ENCODE peak calls at places on chromosomes 12 and 14, in four cellular contexts. I is activated gamma-delta T cell; M is heart right ventricle; J is CD8-positive, alpha-beta memory T cell. Q is an unnamed sample.

GRCh38 chr14:31718985-31719384 is 157.8 kb downstream of the NUBPL start:
- DNase-seq in M (no peak), I (no peak), J (no peak), Q (no peak)

GRCh38 chr14:87017335-87017734 is 975.6 kb downstream of the GALC start:
- DNase-seq in J (no peak), M (no peak), I (no peak), Q (no peak)

GRCh38 chr12:40735551-40736230 is 43.5 kb downstream of the CNTN1 start:
- DNase-seq in M (no peak), I (no peak), J (no peak), Q (no peak)

GRCh38 chr12:95637471-95638155 is 86.3 kb upstream of the USP44 start:
- DNase-seq in J (no peak), I (no peak), M (no peak), Q (no peak)

GRCh38 chr12:48349471-48349870 is 1.2 kb downstream of the ZNF641 start:
- DNase-seq in I (no peak), M (peak; percentile 58), J (no peak), Q (no peak)

GRCh38 chr12:100675432-100675831 is 101.9 kb downstream of the GAS2L3 start:
- DNase-seq in J (no peak), I (no peak), M (no peak), Q (no peak)

GRCh38 chr14:29652586-29652985 is 275.1 kb downstream of the PRKD1 start:
- DNase-seq in I (no peak), J (no peak), M (no peak), Q (no peak)

GRCh38 chr12:88391556-88391955 is 188.7 kb downstream of the KITLG start:
- DNase-seq in M (no peak), J (no peak), I (no peak), Q (no peak)

GRCh38 chr12:88691811-88692210 is 111.5 kb upstream of the KITLG start:
- DNase-seq in I (no peak), J (no peak), M (no peak), Q (no peak)

GRCh38 chr14:104864267-104865068 is 600 bp upstream of the CEP170B start:
- DNase-seq in I (no peak), M (peak; percentile 23), J (no peak), Q (peak; percentile 67)

GRCh38 chr14:74988131-74988530 is 14.6 kb upstream of the EIF2B2 start:
- DNase-seq in I (no peak), M (no peak), J (no peak), Q (no peak)

GRCh38 chr12:3311491-3312103 is 179.4 kb upstream of the PRMT8 start:
- DNase-seq in J (no peak), M (no peak), I (no peak), Q (no peak)

GRCh38 chr14:52473557-52473956 is 78.7 kb downstream of the TXNDC16 start:
- DNase-seq in M (no peak), J (no peak), I (no peak), Q (no peak)

GRCh38 chr12:53048033-53048779 is 1.7 kb upstream of the TNS2 start:
- DNase-seq in M (peak; percentile 80), I (no peak), J (no peak), Q (peak; percentile 63)

GRCh38 chr12:62971769-62972525 is 37.0 kb upstream of the PPM1H start:
- DNase-seq in M (no peak), J (no peak), I (no peak), Q (no peak)

GRCh38 chr12:71999795-72000194 is 61.1 kb downstream of the TPH2 start:
- DNase-seq in I (no peak), J (no peak), M (no peak), Q (no peak)

GRCh38 chr14:55691659-55692058 is 111.7 kb downstream of the KTN1 start:
- DNase-seq in I (no peak), M (no peak), J (no peak), Q (no peak)

GRCh38 chr14:77746064-77746463 is 14.9 kb downstream of the SNW1 start:
- DNase-seq in M (no peak), I (no peak), J (no peak), Q (no peak)

GRCh38 chr12:89494411-89495231 is 30.0 kb downstream of the GALNT4 start:
- DNase-seq in I (no peak), J (no peak), M (no peak), Q (no peak)

GRCh38 chr14:20019257-20019865 is at the start of gene OR4K14:
- DNase-seq in I (no peak), M (no peak), J (no peak), Q (no peak)

GRCh38 chr14:41303506-41303905 is 303.2 kb upstream of the LRFN5 start:
- DNase-seq in I (no peak), J (no peak), M (no peak), Q (no peak)

GRCh38 chr14:72558721-72559120 is 335.2 kb downstream of the DPF3 start:
- DNase-seq in M (no peak), I (no peak), J (no peak), Q (no peak)

GRCh38 chr12:89783321-89784060 is 74.9 kb upstream of the ATP2B1 start:
- DNase-seq in I (no peak), J (no peak), M (no peak), Q (peak; percentile 14)

Q was measured in ovary.